ENCODE peak calls at places on chromosome X, in five cellular contexts. F is SHP77 treated with DMSO at 0.1 percent for 48 hours; Q is NCI-H1105; S is activated naive CD8-positive, alpha-beta T cell treated with anti-CD3 and anti-CD28 coated beads, Interleukin-2, amount 50 U/mL, for 24 hours; B is NCI-H748 treated with DMSO at 0.1 percent for 48 hours. E is an unnamed sample.

GRCh38 chrX:12139934-12140611 is 1.8 kb downstream of the FRMPD4 start:
- DNase-seq in F (no peak), Q (no peak), S (no peak), B (peak; percentile 36), E (no peak)

GRCh38 chrX:15883540-15883863 is 28.9 kb upstream of the AP1S2 start:
- DNase-seq in F (no peak), B (no peak), S (no peak), Q (no peak), E (no peak)

GRCh38 chrX:47204970-47205369 is 11.3 kb downstream of the UBA1 start:
- DNase-seq in B (no peak), S (no peak), F (no peak), Q (no peak), E (no peak)

GRCh38 chrX:51047950-51048349 is 137.4 kb downstream of the BMP15 start:
- DNase-seq in B (no peak), Q (no peak), S (no peak), F (no peak), E (no peak)

GRCh38 chrX:149504226-149504914 is 736 bp downstream of the IDS start:
- DNase-seq in Q (peak; percentile 21), F (no peak), B (peak; percentile 53), S (peak; percentile 66), E (peak; percentile 44)

GRCh38 chrX:18701621-18702361 is 5.7 kb upstream of the PPEF1 start:
- DNase-seq in S (no peak), Q (no peak), B (no peak), F (no peak), E (no peak)

GRCh38 chrX:129823115-129823514 is 20.6 kb downstream of the ZDHHC9 start:
- DNase-seq in B (peak; percentile 2), Q (no peak), F (no peak), S (peak; percentile 41), E (peak; percentile 38)

GRCh38 chrX:74602142-74602541 is 12.3 kb downstream of the RLIM start:
- DNase-seq in Q (no peak), S (no peak), B (no peak), F (no peak), E (no peak)

GRCh38 chrX:2542826-2543551 is 42.2 kb upstream of the DHRSX start:
- DNase-seq in F (no peak), B (no peak), Q (no peak), S (no peak), E (no peak)

GRCh38 chrX:135707880-135708279 is 5.6 kb upstream of the CT45A1 start:
- DNase-seq in Q (no peak), B (no peak), F (no peak), S (peak; percentile 39), E (no peak)

GRCh38 chrX:154714925-154715324 is 36.0 kb downstream of the GAB3 start:
- DNase-seq in Q (peak; percentile 33), B (peak; percentile 18), F (no peak), S (no peak), E (no peak)

GRCh38 chrX:116490091-116490490 is 27.3 kb upstream of the CT83 start:
- DNase-seq in F (no peak), Q (no peak), S (no peak), B (peak; percentile 25), E (no peak)

GRCh38 chrX:118657413-118657812 is 70.0 kb upstream of the IL13RA1 start:
- DNase-seq in B (no peak), F (no peak), S (no peak), Q (no peak), E (no peak)

GRCh38 chrX:6708041-6708440 is 173.1 kb upstream of the VCX3A start:
- DNase-seq in F (no peak), S (no peak), Q (no peak), B (no peak), E (no peak)

GRCh38 chrX:36436286-36436860 is 516.8 kb downstream of the CFAP47 start:
- DNase-seq in S (no peak), F (peak; percentile 38), B (no peak), Q (no peak), E (no peak)

GRCh38 chrX:74527344-74527743 is 87.1 kb downstream of the RLIM start:
- DNase-seq in S (no peak), B (no peak), F (no peak), Q (no peak), E (no peak)

GRCh38 chrX:113330416-113330815 is 489.8 kb upstream of the AMOT start:
- DNase-seq in S (no peak), B (no peak), Q (no peak), F (no peak), E (no peak)

GRCh38 chrX:119145241-119145653 is 17.6 kb upstream of the KIAA1210 start:
- DNase-seq in F (no peak), B (no peak), Q (no peak), S (no peak), E (no peak)

GRCh38 chrX:95764972-95765451 is 919.6 kb upstream of the DIAPH2 start:
- DNase-seq in Q (peak; percentile 26), S (no peak), F (no peak), B (no peak), E (no peak)

GRCh38 chrX:15301924-15302323 is 13.5 kb downstream of the ASB11 start:
- DNase-seq in Q (no peak), F (no peak), B (no peak), S (peak; percentile 3), E (no peak)

GRCh38 chrX:23901065-23901464 is 6.7 kb downstream of the APOO start:
- DNase-seq in Q (no peak), S (no peak), B (no peak), F (no peak), E (no peak)